ENCODE peak calls at places on chromosomes 11 and 22, in five cellular contexts. M, V, X, L and D are unnamed samples.

GRCh38 chr22:40406063-40406890 is 35.9 kb downstream of the SGSM3 start:
- DNase-seq in M (no peak), V (no peak), X (no peak), L (no peak), D (no peak)

GRCh38 chr22:26550498-26551033 is 38.3 kb upstream of the TFIP11 start:
- DNase-seq in M (no peak), V (no peak), X (peak; percentile 99), L (peak; percentile 53), D (no peak)

GRCh38 chr22:23243006-23243573 is 62.8 kb downstream of the BCR start:
- DNase-seq in M (no peak), V (peak; percentile 54), X (no peak), L (peak; percentile 76), D (no peak)

GRCh38 chr11:24496728-24497396 is at the start of gene LUZP2:
- DNase-seq in M (peak; percentile 33), V (no peak), X (peak; percentile 18), L (peak; percentile 79), D (no peak)

GRCh38 chr22:23774922-23775436 is 2.3 kb downstream of the MMP11 start:
- DNase-seq in M (no peak), V (no peak), X (peak; percentile 81), L (peak; percentile 53), D (no peak)

GRCh38 chr11:1889527-1889930 is 2.2 kb downstream of the PRR33 start:
- DNase-seq in M (no peak), V (no peak), X (no peak), L (no peak), D (no peak)

GRCh38 chr22:43085658-43086606 is 3.3 kb downstream of the TTLL1 start:
- DNase-seq in M (no peak), V (no peak), X (no peak), L (no peak), D (no peak)

GRCh38 chr11:117058761-117059233 is 39.4 kb downstream of the SIK3 start:
- DNase-seq in M (no peak), V (no peak), X (peak; percentile 78), L (no peak), D (no peak)

GRCh38 chr11:71383461-71383860 is 64.7 kb downstream of the DHCR7 start:
- DNase-seq in M (no peak), V (no peak), X (no peak), L (no peak), D (no peak)

GRCh38 chr22:23225724-23226496 is 45.6 kb downstream of the BCR start:
- DNase-seq in M (no peak), V (no peak), X (peak; percentile 63), L (no peak), D (no peak)

GRCh38 chr22:31650391-31650790 is 11.6 kb downstream of the PISD start:
- DNase-seq in M (no peak), V (no peak), X (peak; percentile 85), L (no peak), D (no peak)